ENCODE peak calls at places on chromosome 22, in four cellular contexts. Q, N, M and V are unnamed samples.

GRCh38 chr22:24744638-24745037 is 29.9 kb downstream of the PIWIL3 start:
- DNase-seq in Q (no peak), N (no peak), M (no peak), V (no peak)

GRCh38 chr22:47836957-47837356 is 1074.5 kb downstream of the TBC1D22A start:
- DNase-seq in Q (no peak), N (no peak), M (no peak), V (no peak)

GRCh38 chr22:30667092-30667485 is 586 bp downstream of the DUSP18 start:
- DNase-seq in Q (no peak), N (no peak), M (no peak), V (no peak)

GRCh38 chr22:47148956-47149748 is 386.7 kb downstream of the TBC1D22A start:
- DNase-seq in Q (no peak), N (no peak), M (no peak), V (no peak)

GRCh38 chr22:22834783-22835182 is 52.8 kb upstream of the IGLL5 start:
- DNase-seq in Q (no peak), N (no peak), M (no peak), V (no peak)

GRCh38 chr22:22932512-22932941 is 44.9 kb downstream of the IGLL5 start:
- DNase-seq in Q (no peak), N (no peak), M (no peak), V (no peak)

GRCh38 chr22:19666663-19667593 is 47.4 kb upstream of the SEPTIN5 start:
- DNase-seq in Q (no peak), N (no peak), M (no peak), V (no peak)

GRCh38 chr22:37328017-37328416 is 45.7 kb downstream of the CYTH4 start:
- DNase-seq in Q (no peak), N (no peak), M (no peak), V (no peak)

GRCh38 chr22:40979871-40980270 is 28.7 kb downstream of the RBX1 start:
- DNase-seq in Q (no peak), N (no peak), M (no peak), V (no peak)

GRCh38 chr22:11629661-11630385 is 3898.2 kb upstream of the OR11H1 start:
- DNase-seq in Q (no peak), N (no peak), M (no peak), V (no peak)

GRCh38 chr22:50584106-50585096 is 1.8 kb upstream of the CHKB start:
- DNase-seq in Q (no peak), N (no peak), M (no peak), V (no peak)

GRCh38 chr22:44913198-44913983 is 96.4 kb downstream of the PHF21B start:
- DNase-seq in Q (no peak), N (no peak), M (peak), V (no peak)

GRCh38 chr22:44734801-44735517 is 17.4 kb upstream of the ARHGAP8 start:
- DNase-seq in Q (no peak), N (no peak), M (no peak), V (no peak)

GRCh38 chr22:38766076-38766777 is 10.4 kb upstream of the SUN2 start:
- DNase-seq in Q (peak), N (peak), M (peak), V (peak)

GRCh38 chr22:28052818-28053217 is 133.8 kb upstream of the PITPNB start:
- DNase-seq in Q (no peak), N (no peak), M (no peak), V (no peak)

GRCh38 chr22:45548991-45549736 is 46.5 kb downstream of the FBLN1 start:
- DNase-seq in Q (no peak), N (peak), M (peak), V (no peak)

GRCh38 chr22:19716829-19717105 is 2.5 kb downstream of the SEPTIN5 start:
- DNase-seq in Q (no peak), N (no peak), M (no peak), V (no peak)

GRCh38 chr22:20808844-20809243 is 34.9 kb downstream of the SERPIND1 start:
- DNase-seq in Q (no peak), N (no peak), M (no peak), V (no peak)

GRCh38 chr22:46604306-46604690 is 15.9 kb upstream of the GRAMD4 start:
- DNase-seq in Q (peak), N (peak), M (no peak), V (peak)

GRCh38 chr22:29156507-29156906 is 49.2 kb upstream of the EMID1 start:
- DNase-seq in Q (no peak), N (peak), M (peak), V (no peak)

GRCh38 chr22:11360632-11361031 is 4167.4 kb upstream of the OR11H1 start:
- DNase-seq in Q (no peak), N (no peak), M (no peak), V (no peak)

GRCh38 chr22:38942702-38943101 is 14.7 kb upstream of the APOBEC3A start:
- DNase-seq in Q (no peak), N (no peak), M (no peak), V (no peak)

GRCh38 chr22:35227248-35227647 is 30.0 kb upstream of the HMGXB4 start:
- DNase-seq in Q (no peak), N (no peak), M (no peak), V (no peak)

GRCh38 chr22:46846154-46846831 is 83.8 kb downstream of the TBC1D22A start:
- DNase-seq in Q (no peak), N (no peak), M (no peak), V (no peak)

GRCh38 chr22:38088723-38089473 is 4.9 kb upstream of the SLC16A8 start:
- DNase-seq in Q (no peak), N (no peak), M (no peak), V (no peak)

GRCh38 chr22:19933328-19934241 is 8.0 kb upstream of the COMT start:
- DNase-seq in Q (no peak), N (no peak), M (no peak), V (no peak)

GRCh38 chr22:25084405-25085107 is 115.1 kb upstream of the CRYBB3 start:
- DNase-seq in Q (no peak), N (no peak), M (no peak), V (no peak)

GRCh38 chr22:38947321-38948112 is 9.9 kb upstream of the APOBEC3A start:
- DNase-seq in Q (no peak), N (no peak), M (peak), V (no peak)

GRCh38 chr22:37784829-37785495 is 22.8 kb upstream of the GCAT start:
- DNase-seq in Q (no peak), N (no peak), M (no peak), V (no peak)

GRCh38 chr22:39292561-39293074 is 26.8 kb downstream of the RPL3 start:
- DNase-seq in Q (peak), N (peak), M (peak), V (peak)

GRCh38 chr22:47724030-47724429 is 961.6 kb downstream of the TBC1D22A start:
- DNase-seq in Q (no peak), N (no peak), M (no peak), V (no peak)

GRCh38 chr22:38867124-38867455 is 4.9 kb downstream of the CBX6 start:
- DNase-seq in Q (no peak), N (no peak), M (no peak), V (no peak)

GRCh38 chr22:44392446-44392921 is 79.7 kb upstream of the SHISAL1 start:
- DNase-seq in Q (no peak), N (no peak), M (peak), V (no peak)

GRCh38 chr22:29308148-29308790 is 1.8 kb downstream of the GAS2L1 start:
- DNase-seq in Q (peak), N (no peak), M (peak), V (no peak)

GRCh38 chr22:29715705-29716104 is 4.1 kb upstream of the CABP7 start:
- DNase-seq in Q (no peak), N (no peak), M (no peak), V (no peak)

GRCh38 chr22:37018815-37019308 is 385 bp downstream of the TST start:
- DNase-seq in Q (peak), N (peak), M (peak), V (peak)

GRCh38 chr22:23103199-23103954 is 33.1 kb downstream of the GNAZ start:
- DNase-seq in Q (no peak), N (no peak), M (no peak), V (no peak)

GRCh38 chr22:43109511-43109910 is 1.0 kb upstream of the BIK start:
- DNase-seq in Q (no peak), N (no peak), M (no peak), V (no peak)

GRCh38 chr22:43113516-43114251 is 3.1 kb downstream of the BIK start:
- DNase-seq in Q (no peak), N (no peak), M (no peak), V (no peak)

GRCh38 chr22:43110927-43111623 is 525 bp downstream of the BIK start:
- DNase-seq in Q (no peak), N (no peak), M (no peak), V (peak)

GRCh38 chr22:43109921-43110443 is 568 bp upstream of the BIK start:
- DNase-seq in Q (no peak), N (no peak), M (no peak), V (no peak)

GRCh38 chr22:43110444-43110926 is at the start of gene BIK:
- DNase-seq in Q (peak), N (peak), M (no peak), V (peak)
- H3K27ac ChIP-seq in Q (no peak), N (no peak), M (no peak), V (no peak)

GRCh38 chr22:49368976-49369725 is 458.5 kb downstream of the BRD1 start:
- DNase-seq in Q (peak), N (peak), M (peak), V (no peak)
- TF ChIP-seq POLR2A in Q (no peak), N (no peak), M (no peak), V (no peak)

GRCh38 chr22:17264321-17265052 is 45.3 kb upstream of the ADA2 start:
- DNase-seq in Q (no peak), N (no peak), M (no peak), V (peak)

GRCh38 chr22:17265649-17266248 is 46.5 kb upstream of the ADA2 start:
- DNase-seq in Q (no peak), N (no peak), M (no peak), V (no peak)

GRCh38 chr22:17268501-17269223 is 49.4 kb upstream of the ADA2 start:
- DNase-seq in Q (no peak), N (peak), M (no peak), V (no peak)

GRCh38 chr22:17267661-17268330 is 48.6 kb upstream of the ADA2 start:
- DNase-seq in Q (no peak), N (no peak), M (no peak), V (no peak)

GRCh38 chr22:17266261-17266971 is 47.2 kb upstream of the ADA2 start:
- DNase-seq in Q (no peak), N (no peak), M (no peak), V (peak)
- H3K4me3 ChIP-seq in Q (no peak), N (no peak), M (no peak), V (no peak)

GRCh38 chr22:26502688-26503561 is 9.3 kb downstream of the TFIP11 start:
- DNase-seq in Q (peak), N (peak), M (no peak), V (peak)
- H3K27ac ChIP-seq in Q (no peak), N (no peak), M (no peak), V (no peak)